ENCODE peak calls at places on chromosome 12, in ten cellular contexts. S is activated CD8-positive, alpha-beta T cell treated with anti-CD3 and anti-CD28 coated beads for 36 hours; F is foreskin keratinocyte; M is activated naive CD8-positive, alpha-beta T cell treated with anti-CD3 and anti-CD28 coated beads, Interleukin-2, amount 50 U/mL, for 24 hours; D is stimulated activated naive CD8-positive, alpha-beta T cell treated with anti-CD3 and anti-CD28 coated beads, Interleukin-15, Interleukin-2, amounts not matched to agents 100 U/mL and 50 U/mL, for 24 hours; P is naive thymus-derived CD8-positive, alpha-beta T cell; X is activated naive CD4-positive, alpha-beta T cell treated with anti-CD3 and anti-CD28 coated beads, Interleukin-2, amount 50 U/mL, for 72 hours; Z is lung; L is heart right ventricle; C is effector memory CD8-positive, alpha-beta T cell. U is an unnamed sample.

GRCh38 chr12:64950899-64951298 is 126.5 kb downstream of the TBC1D30 start:
- ATAC-seq in M (no peak), D (no peak), L (no peak), X (no peak), F (no peak), S (no peak), Z (no peak), C (no peak), P (no peak), U (no peak)

GRCh38 chr12:93376436-93377251 is 1.1 kb upstream of the NUDT4 start:
- ATAC-seq in C (no peak), F (no peak), L (peak), P (no peak), D (no peak), Z (no peak), S (no peak), X (no peak), M (no peak), U (no peak)

GRCh38 chr12:75868501-75868900 is 163.1 kb downstream of the PHLDA1 start:
- ATAC-seq in L (no peak), M (no peak), S (no peak), X (no peak), P (no peak), F (no peak), D (no peak), Z (no peak), C (no peak), U (no peak)

GRCh38 chr12:120239776-120240494 is 25.6 kb downstream of the PXN start:
- ATAC-seq in M (no peak), D (no peak), X (no peak), L (no peak), F (no peak), C (no peak), P (no peak), Z (no peak), S (no peak), U (no peak)

GRCh38 chr12:122872815-122873361 is 23.0 kb downstream of the VPS37B start:
- ATAC-seq in Z (no peak), F (no peak), X (no peak), C (no peak), S (no peak), P (no peak), D (no peak), M (no peak), L (no peak), U (no peak)

GRCh38 chr12:47650469-47650868 is 55.4 kb downstream of the RPAP3 start:
- ATAC-seq in F (no peak), P (no peak), C (no peak), S (no peak), X (peak), L (no peak), M (no peak), D (no peak), Z (no peak), U (no peak)

GRCh38 chr12:101455685-101456084 is 19.5 kb upstream of the SPIC start:
- ATAC-seq in M (no peak), Z (no peak), X (no peak), D (peak), L (no peak), F (no peak), P (no peak), S (peak), C (peak), U (no peak)

GRCh38 chr12:100484178-100484886 is 10.7 kb downstream of the NR1H4 start:
- ATAC-seq in X (no peak), L (no peak), Z (no peak), D (no peak), M (no peak), F (no peak), C (no peak), S (no peak), P (no peak), U (no peak)

GRCh38 chr12:96386794-96387193 is 13.4 kb downstream of the CDK17 start:
- ATAC-seq in P (no peak), S (no peak), D (no peak), Z (no peak), M (no peak), C (no peak), L (no peak), X (no peak), F (no peak), U (no peak)